ENCODE peak calls at places on chromosomes 7 and 10, in ten cellular contexts. One of them, this sample, is unnamed.

GRCh38 chr10:59885430-59886134 is 20.8 kb downstream of the CCDC6 start:
- DNase-seq in COR-L47: no peak
- DNase-seq in PC-3: no peak
- DNase-seq in BJ: no peak
- DNase-seq in ELR: no peak
- DNase-seq in fibroblast of the aortic adventitia: no peak
- DNase-seq in dermis microvascular lymphatic vessel endothelial cell: no peak
- DNase-seq in germinal center: peak
- DNase-seq in A549: no peak
- DNase-seq in mesenteric fat pad: no peak
- DNase-seq in this sample: peak

GRCh38 chr7:133650067-133650466 is 397.2 kb downstream of the EXOC4 start:
- DNase-seq in mesenteric fat pad: no peak
- DNase-seq in dermis microvascular lymphatic vessel endothelial cell: no peak
- DNase-seq in fibroblast of the aortic adventitia: peak
- DNase-seq in ELR: no peak
- DNase-seq in germinal center: no peak
- DNase-seq in A549: no peak
- DNase-seq in PC-3: no peak
- DNase-seq in BJ: no peak
- DNase-seq in COR-L47: no peak
- DNase-seq in this sample: no peak

GRCh38 chr7:55344840-55345239 is 20.3 kb upstream of the LANCL2 start:
- DNase-seq in germinal center: no peak
- DNase-seq in fibroblast of the aortic adventitia: no peak
- DNase-seq in ELR: no peak
- DNase-seq in PC-3: no peak
- DNase-seq in BJ: no peak
- DNase-seq in mesenteric fat pad: no peak
- DNase-seq in dermis microvascular lymphatic vessel endothelial cell: no peak
- DNase-seq in COR-L47: no peak
- DNase-seq in A549: no peak
- DNase-seq in this sample: no peak

GRCh38 chr7:4888161-4888560 is 4.6 kb upstream of the RADIL start:
- DNase-seq in germinal center: no peak
- DNase-seq in BJ: no peak
- DNase-seq in PC-3: peak
- DNase-seq in ELR: no peak
- DNase-seq in COR-L47: peak
- DNase-seq in fibroblast of the aortic adventitia: no peak
- DNase-seq in dermis microvascular lymphatic vessel endothelial cell: no peak
- DNase-seq in A549: peak
- DNase-seq in mesenteric fat pad: no peak
- DNase-seq in this sample: no peak

GRCh38 chr10:124037784-124038183 is 55.6 kb downstream of the CHST15 start:
- DNase-seq in mesenteric fat pad: no peak
- DNase-seq in germinal center: no peak
- DNase-seq in COR-L47: no peak
- DNase-seq in fibroblast of the aortic adventitia: no peak
- DNase-seq in BJ: no peak
- DNase-seq in dermis microvascular lymphatic vessel endothelial cell: no peak
- DNase-seq in PC-3: no peak
- DNase-seq in ELR: no peak
- DNase-seq in A549: no peak
- DNase-seq in this sample: no peak

GRCh38 chr10:22137542-22137941 is 80.3 kb downstream of the EBLN1 start:
- DNase-seq in ELR: no peak
- DNase-seq in BJ: no peak
- DNase-seq in mesenteric fat pad: no peak
- DNase-seq in dermis microvascular lymphatic vessel endothelial cell: no peak
- DNase-seq in COR-L47: no peak
- DNase-seq in PC-3: no peak
- DNase-seq in A549: no peak
- DNase-seq in germinal center: no peak
- DNase-seq in fibroblast of the aortic adventitia: no peak
- DNase-seq in this sample: no peak

GRCh38 chr7:26127411-26127810 is 24.6 kb upstream of the NFE2L3 start:
- DNase-seq in COR-L47: no peak
- DNase-seq in A549: no peak
- DNase-seq in dermis microvascular lymphatic vessel endothelial cell: no peak
- DNase-seq in BJ: no peak
- DNase-seq in PC-3: no peak
- DNase-seq in ELR: no peak
- DNase-seq in fibroblast of the aortic adventitia: no peak
- DNase-seq in germinal center: peak
- DNase-seq in mesenteric fat pad: no peak
- DNase-seq in this sample: no peak

GRCh38 chr10:27245846-27246245 is 5.2 kb upstream of the ACBD5 start:
- DNase-seq in ELR: no peak
- DNase-seq in fibroblast of the aortic adventitia: no peak
- DNase-seq in COR-L47: no peak
- DNase-seq in A549: no peak
- DNase-seq in BJ: no peak
- DNase-seq in dermis microvascular lymphatic vessel endothelial cell: no peak
- DNase-seq in mesenteric fat pad: no peak
- DNase-seq in PC-3: no peak
- DNase-seq in germinal center: no peak
- DNase-seq in this sample: no peak

GRCh38 chr7:149063481-149063880 is 27.0 kb downstream of the ZNF786 start:
- DNase-seq in A549: no peak
- DNase-seq in dermis microvascular lymphatic vessel endothelial cell: no peak
- DNase-seq in fibroblast of the aortic adventitia: no peak
- DNase-seq in PC-3: no peak
- DNase-seq in germinal center: no peak
- DNase-seq in ELR: no peak
- DNase-seq in COR-L47: no peak
- DNase-seq in BJ: no peak
- DNase-seq in mesenteric fat pad: no peak
- DNase-seq in this sample: no peak

GRCh38 chr10:117364121-117364960 is 10.9 kb downstream of the PDZD8 start:
- DNase-seq in COR-L47: no peak
- DNase-seq in dermis microvascular lymphatic vessel endothelial cell: peak
- DNase-seq in BJ: no peak
- DNase-seq in A549: peak
- DNase-seq in germinal center: no peak
- DNase-seq in fibroblast of the aortic adventitia: no peak
- DNase-seq in PC-3: no peak
- DNase-seq in mesenteric fat pad: no peak
- DNase-seq in ELR: peak
- DNase-seq in this sample: no peak

GRCh38 chr7:54015251-54015650 is 526.9 kb upstream of the VSTM2A start:
- DNase-seq in fibroblast of the aortic adventitia: no peak
- DNase-seq in dermis microvascular lymphatic vessel endothelial cell: no peak
- DNase-seq in COR-L47: no peak
- DNase-seq in germinal center: no peak
- DNase-seq in ELR: no peak
- DNase-seq in mesenteric fat pad: no peak
- DNase-seq in BJ: no peak
- DNase-seq in PC-3: no peak
- DNase-seq in A549: no peak
- DNase-seq in this sample: no peak

GRCh38 chr7:141325275-141325674 is 225.9 kb upstream of the AGK start:
- DNase-seq in COR-L47: no peak
- DNase-seq in BJ: no peak
- DNase-seq in germinal center: no peak
- DNase-seq in fibroblast of the aortic adventitia: no peak
- DNase-seq in dermis microvascular lymphatic vessel endothelial cell: no peak
- DNase-seq in ELR: no peak
- DNase-seq in PC-3: no peak
- DNase-seq in mesenteric fat pad: no peak
- DNase-seq in A549: no peak
- DNase-seq in this sample: no peak

GRCh38 chr10:100370976-100371706 is 24.1 kb downstream of the SCD start:
- DNase-seq in ELR: peak
- DNase-seq in mesenteric fat pad: peak
- DNase-seq in A549: peak
- DNase-seq in dermis microvascular lymphatic vessel endothelial cell: no peak
- DNase-seq in fibroblast of the aortic adventitia: peak
- DNase-seq in COR-L47: no peak
- DNase-seq in BJ: no peak
- DNase-seq in PC-3: peak
- DNase-seq in germinal center: no peak
- DNase-seq in this sample: no peak

GRCh38 chr10:91294134-91294906 is 73.9 kb downstream of the PCGF5 start:
- DNase-seq in A549: no peak
- DNase-seq in ELR: no peak
- DNase-seq in COR-L47: no peak
- DNase-seq in mesenteric fat pad: no peak
- DNase-seq in germinal center: no peak
- DNase-seq in fibroblast of the aortic adventitia: no peak
- DNase-seq in BJ: no peak
- DNase-seq in dermis microvascular lymphatic vessel endothelial cell: no peak
- DNase-seq in PC-3: no peak
- DNase-seq in this sample: no peak

GRCh38 chr7:155222578-155222977 is 75.1 kb upstream of the INSIG1 start:
- DNase-seq in fibroblast of the aortic adventitia: no peak
- DNase-seq in COR-L47: no peak
- DNase-seq in ELR: peak
- DNase-seq in dermis microvascular lymphatic vessel endothelial cell: no peak
- DNase-seq in PC-3: no peak
- DNase-seq in mesenteric fat pad: no peak
- DNase-seq in A549: no peak
- DNase-seq in germinal center: no peak
- DNase-seq in BJ: no peak
- DNase-seq in this sample: no peak

GRCh38 chr7:157700237-157701005 is 363.6 kb downstream of the DNAJB6 start:
- DNase-seq in ELR: no peak
- DNase-seq in dermis microvascular lymphatic vessel endothelial cell: no peak
- DNase-seq in BJ: no peak
- DNase-seq in mesenteric fat pad: peak
- DNase-seq in germinal center: no peak
- DNase-seq in COR-L47: no peak
- DNase-seq in PC-3: no peak
- DNase-seq in A549: no peak
- DNase-seq in fibroblast of the aortic adventitia: no peak
- DNase-seq in this sample: no peak

GRCh38 chr7:4694653-4695335 is 12.7 kb downstream of the FOXK1 start:
- DNase-seq in fibroblast of the aortic adventitia: peak
- DNase-seq in germinal center: no peak
- DNase-seq in BJ: no peak
- DNase-seq in ELR: peak
- DNase-seq in COR-L47: no peak
- DNase-seq in PC-3: no peak
- DNase-seq in mesenteric fat pad: no peak
- DNase-seq in dermis microvascular lymphatic vessel endothelial cell: peak
- DNase-seq in A549: no peak
- DNase-seq in this sample: no peak

GRCh38 chr7:36303202-36304098 is 86.2 kb upstream of the ANLN start:
- DNase-seq in PC-3: peak
- DNase-seq in ELR: peak
- DNase-seq in A549: peak
- DNase-seq in dermis microvascular lymphatic vessel endothelial cell: no peak
- DNase-seq in COR-L47: peak
- DNase-seq in mesenteric fat pad: peak
- DNase-seq in BJ: peak
- DNase-seq in germinal center: no peak
- DNase-seq in fibroblast of the aortic adventitia: peak
- DNase-seq in this sample: no peak

GRCh38 chr10:686155-686931 is 3.1 kb downstream of the DIP2C start:
- DNase-seq in fibroblast of the aortic adventitia: no peak
- DNase-seq in germinal center: no peak
- DNase-seq in mesenteric fat pad: no peak
- DNase-seq in COR-L47: no peak
- DNase-seq in ELR: no peak
- DNase-seq in PC-3: no peak
- DNase-seq in dermis microvascular lymphatic vessel endothelial cell: no peak
- DNase-seq in A549: no peak
- DNase-seq in BJ: no peak
- DNase-seq in this sample: no peak

GRCh38 chr10:77156406-77156879 is 481.2 kb downstream of the KCNMA1 start:
- DNase-seq in mesenteric fat pad: no peak
- DNase-seq in germinal center: no peak
- DNase-seq in PC-3: peak
- DNase-seq in BJ: peak
- DNase-seq in ELR: peak
- DNase-seq in fibroblast of the aortic adventitia: peak
- DNase-seq in A549: peak
- DNase-seq in COR-L47: no peak
- DNase-seq in dermis microvascular lymphatic vessel endothelial cell: no peak
- DNase-seq in this sample: no peak

GRCh38 chr10:13894412-13895093 is 307.8 kb downstream of the PRPF18 start:
- DNase-seq in ELR: peak
- DNase-seq in A549: no peak
- DNase-seq in COR-L47: no peak
- DNase-seq in fibroblast of the aortic adventitia: peak
- DNase-seq in BJ: no peak
- DNase-seq in mesenteric fat pad: no peak
- DNase-seq in PC-3: peak
- DNase-seq in dermis microvascular lymphatic vessel endothelial cell: no peak
- DNase-seq in germinal center: no peak
- DNase-seq in this sample: no peak

GRCh38 chr7:138021889-138022288 is 20.0 kb upstream of the CREB3L2 start:
- DNase-seq in dermis microvascular lymphatic vessel endothelial cell: no peak
- DNase-seq in fibroblast of the aortic adventitia: no peak
- DNase-seq in COR-L47: no peak
- DNase-seq in ELR: no peak
- DNase-seq in A549: no peak
- DNase-seq in mesenteric fat pad: no peak
- DNase-seq in BJ: no peak
- DNase-seq in PC-3: no peak
- DNase-seq in germinal center: no peak
- DNase-seq in this sample: no peak

GRCh38 chr10:78254013-78254412 is 220.3 kb downstream of the RPS24 start:
- DNase-seq in ELR: no peak
- DNase-seq in PC-3: no peak
- DNase-seq in dermis microvascular lymphatic vessel endothelial cell: no peak
- DNase-seq in BJ: no peak
- DNase-seq in germinal center: no peak
- DNase-seq in COR-L47: no peak
- DNase-seq in A549: no peak
- DNase-seq in fibroblast of the aortic adventitia: no peak
- DNase-seq in mesenteric fat pad: no peak
- DNase-seq in this sample: no peak